ENCODE peak calls at places on chromosomes 5 and 9, in five cellular contexts. P is transverse colon, K is upper lobe of right lung, D is GM12865, L is neural progenitor cell. R is an unnamed sample.

GRCh38 chr5:161105563-161105962 is 253.6 kb upstream of the ATP10B start:
- DNase-seq in K (no peak), P (no peak), L (no peak), D (no peak), R (no peak)

GRCh38 chr9:7554699-7555098 is 244.9 kb downstream of the DMAC1 start:
- DNase-seq in P (no peak), L (no peak), D (no peak), K (no peak), R (no peak)

GRCh38 chr5:141692919-141693848 is 11.2 kb upstream of the ARAP3 start:
- DNase-seq in K (no peak), D (peak; percentile 18), L (peak; percentile 29), P (no peak), R (no peak)

GRCh38 chr5:98468188-98468869 is 305.1 kb upstream of the RGMB start:
- DNase-seq in K (no peak), L (no peak), D (no peak), P (no peak), R (no peak)

GRCh38 chr5:172592881-172593280 is 48.2 kb upstream of the NEURL1B start:
- DNase-seq in D (no peak), L (no peak), K (no peak), P (no peak), R (no peak)

GRCh38 chr5:95317085-95317484 is 32.2 kb upstream of the MCTP1 start:
- DNase-seq in D (no peak), L (peak; percentile 26), P (no peak), K (no peak), R (no peak)

GRCh38 chr5:108028411-108028810 is 353.5 kb downstream of the FBXL17 start:
- DNase-seq in P (no peak), L (peak; percentile 60), D (no peak), K (no peak), R (no peak)

GRCh38 chr9:107226431-107226830 is 56.6 kb upstream of the RAD23B start:
- DNase-seq in P (no peak), K (no peak), D (no peak), L (no peak), R (no peak)

GRCh38 chr9:125995006-125995405 is 247.8 kb downstream of the PBX3 start:
- DNase-seq in P (no peak), L (no peak), D (no peak), K (no peak), R (no peak)

GRCh38 chr5:66209350-66209749 is 65.2 kb downstream of the SREK1 start:
- DNase-seq in K (no peak), L (no peak), D (no peak), P (no peak), R (no peak)

GRCh38 chr5:59745422-59745863 is 148.1 kb downstream of the PDE4D start:
- DNase-seq in D (no peak), K (no peak), P (peak; percentile 32), L (no peak), R (no peak)

GRCh38 chr5:172412724-172413260 is 41.5 kb downstream of the SH3PXD2B start:
- DNase-seq in K (peak; percentile 86), L (no peak), D (no peak), P (peak; percentile 68), R (peak; percentile 94)

GRCh38 chr9:89621676-89622075 is 16.9 kb downstream of the GADD45G start:
- DNase-seq in D (no peak), P (no peak), L (no peak), K (no peak), R (no peak)

GRCh38 chr9:73969936-73970335 is 527.2 kb upstream of the RORB start:
- DNase-seq in P (no peak), L (no peak), D (no peak), K (no peak), R (no peak)

GRCh38 chr5:142743677-142744441 is 26.3 kb upstream of the ARHGAP26 start:
- DNase-seq in P (no peak), L (no peak), D (no peak), K (no peak), R (no peak)

GRCh38 chr9:18947772-18948391 is 85.1 kb downstream of the SAXO1 start:
- DNase-seq in L (no peak), D (no peak), P (no peak), K (no peak), R (no peak)

GRCh38 chr9:114370985-114371335 is 16.8 kb downstream of the AKNA start:
- DNase-seq in L (no peak), K (peak; percentile 52), D (no peak), P (no peak), R (no peak)

GRCh38 chr9:10259668-10260067 is 353.1 kb downstream of the PTPRD start:
- DNase-seq in P (no peak), L (no peak), D (no peak), K (no peak), R (no peak)

GRCh38 chr5:145960848-145961600 is 24.6 kb downstream of the SH3RF2 start:
- DNase-seq in K (no peak), D (no peak), P (no peak), L (no peak), R (no peak)

GRCh38 chr9:27247756-27248155 is 49.2 kb downstream of the EQTN start:
- DNase-seq in K (no peak), P (peak; percentile 36), D (peak; percentile 41), L (peak; percentile 71), R (no peak)

GRCh38 chr5:97134634-97135033 is 7.8 kb downstream of the LIX1 start:
- DNase-seq in K (no peak), L (peak; percentile 90), D (no peak), P (no peak), R (no peak)

GRCh38 chr9:100575765-100576368 is 2.0 kb upstream of the CAVIN4 start:
- DNase-seq in P (no peak), K (no peak), D (no peak), L (no peak), R (no peak)

GRCh38 chr5:14741721-14742426 is 77.4 kb downstream of the OTULIN start:
- DNase-seq in D (no peak), K (no peak), L (no peak), P (no peak), R (no peak)

GRCh38 chr9:110452227-110452801 is 114.7 kb upstream of the TXNDC8 start:
- DNase-seq in K (no peak), D (peak; percentile 6), L (peak; percentile 13), P (no peak), R (no peak)

GRCh38 chr9:136773386-136774044 is 9.2 kb upstream of the LCN15 start:
- DNase-seq in D (peak; percentile 61), L (peak; percentile 56), P (no peak), K (peak; percentile 69), R (no peak)

GRCh38 chr9:92724528-92725265 is 39.9 kb downstream of the BICD2 start:
- DNase-seq in D (no peak), L (no peak), P (no peak), K (no peak), R (peak; percentile 73)

GRCh38 chr5:111099058-111099778 is 7.1 kb downstream of the WDR36 start:
- DNase-seq in K (no peak), P (no peak), D (no peak), L (no peak), R (no peak)

GRCh38 chr9:16619341-16619740 is 251.1 kb downstream of the BNC2 start:
- DNase-seq in K (no peak), L (no peak), P (no peak), D (no peak), R (no peak)

GRCh38 chr5:116437922-116438578 is 136.6 kb downstream of the SEMA6A start:
- DNase-seq in L (peak; percentile 76), P (no peak), D (no peak), K (no peak), R (no peak)

GRCh38 chr9:26112724-26113123 is 434.5 kb upstream of the TUSC1 start:
- DNase-seq in D (no peak), L (no peak), P (no peak), K (no peak), R (no peak)

GRCh38 chr5:130324953-130325671 is 420.8 kb downstream of the CHSY3 start:
- DNase-seq in P (no peak), K (no peak), D (peak; percentile 24), L (no peak), R (no peak)

GRCh38 chr5:66967102-66967501 is 229.5 kb downstream of the CD180 start:
- DNase-seq in P (no peak), L (no peak), K (no peak), D (no peak), R (no peak)

GRCh38 chr9:37374892-37375291 is 47.6 kb upstream of the GRHPR start:
- DNase-seq in P (no peak), L (no peak), D (peak; percentile 77), K (no peak), R (no peak)

DNA sequence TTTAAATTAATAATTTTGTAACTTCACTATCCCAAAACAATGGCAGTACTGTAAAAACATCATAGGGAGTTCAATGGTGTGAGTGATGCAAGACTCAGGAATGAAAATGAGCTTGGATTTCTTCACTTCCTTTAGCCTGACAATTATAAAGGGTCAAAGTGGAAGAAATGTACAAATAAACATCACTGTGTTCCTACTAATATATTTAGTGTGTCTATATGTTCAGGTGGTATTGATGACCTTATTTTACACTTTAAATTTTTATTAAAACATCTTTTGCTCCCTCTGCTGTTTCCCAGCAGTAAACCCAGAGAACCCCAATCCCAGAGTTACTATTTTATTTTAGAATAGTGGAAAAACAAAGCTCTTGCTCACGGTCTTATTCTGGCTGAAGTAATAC is 2.0 kb downstream of the LOX start:
- DNase-seq in D (no peak), L (no peak), P (no peak), K (no peak), R (no peak)
- TF ChIP-seq CTCF in D (no peak), L (no peak), P (no peak), K (no peak), R (no peak)

GRCh38 chr9:34896112-34896511 is 62.0 kb upstream of the PHF24 start:
- DNase-seq in D (no peak), P (no peak), K (no peak), L (peak; percentile 13), R (no peak)
- TF ChIP-seq CTCF in D (no peak), P (no peak), K (no peak), L (peak; percentile 41), R (peak; percentile 14)

DNA sequence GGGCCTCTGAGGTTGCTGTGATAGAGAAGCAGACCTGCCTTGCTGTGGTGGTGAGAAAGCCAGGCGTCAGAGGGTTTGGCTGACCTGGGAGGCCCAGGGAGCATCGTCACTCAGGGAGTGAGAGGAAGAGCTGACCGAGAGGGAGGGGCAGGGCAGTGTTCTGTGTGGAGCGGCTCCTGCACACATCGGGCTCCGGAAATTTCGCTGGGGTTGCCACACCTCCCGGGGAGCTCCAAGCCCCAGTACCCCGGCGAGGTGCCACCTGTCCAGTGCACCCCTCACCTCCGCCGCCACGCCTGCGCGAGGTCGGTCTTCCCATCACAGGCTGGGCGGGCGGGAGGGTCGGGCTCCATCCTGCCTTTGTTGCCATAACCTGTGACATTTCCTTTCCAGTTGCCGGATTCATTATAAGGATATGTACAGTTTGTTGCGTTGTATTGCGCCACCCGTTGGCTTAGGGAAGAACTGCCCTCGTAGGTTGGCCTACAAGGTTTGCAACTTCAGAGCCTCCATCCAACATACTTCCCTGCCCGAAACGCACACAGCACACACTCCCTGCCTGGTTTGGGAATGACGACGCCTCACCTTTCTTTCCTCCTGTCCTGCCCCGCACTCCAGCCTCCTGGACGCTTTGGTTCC is 223.2 kb downstream of the CACNA1B start:
- DNase-seq in L (peak; percentile 23), D (peak; percentile 15), P (no peak), K (peak; percentile 58), R (peak; percentile 84)
- TF ChIP-seq CTCF in L (peak; percentile 47), D (peak; percentile 33), P (no peak), K (peak; percentile 8), R (no peak)

DNA sequence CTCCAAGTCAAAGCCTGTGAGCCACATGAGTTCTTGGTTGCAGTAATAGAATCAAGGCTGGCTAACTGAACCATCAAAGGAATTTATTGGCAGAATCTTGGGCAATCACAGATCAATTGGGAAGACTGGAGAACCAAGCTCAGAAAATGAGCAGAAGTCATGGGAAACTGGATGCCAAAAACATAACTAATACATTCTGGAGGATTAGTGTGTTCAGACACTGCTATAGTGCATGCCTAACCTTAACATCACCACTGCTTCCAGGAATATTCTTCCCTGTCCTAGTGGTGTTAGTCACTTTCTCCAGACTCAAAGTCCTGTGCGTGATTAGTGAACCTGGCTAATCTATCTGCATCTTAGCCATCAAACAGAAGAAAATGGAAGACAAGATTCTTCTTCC is 843.7 kb downstream of the EFNA5 start:
- DNase-seq in D (no peak), K (no peak), L (no peak), P (no peak), R (no peak)
- TF ChIP-seq CTCF in D (no peak), K (no peak), L (no peak), P (no peak), R (no peak)

R was measured in osteocyte.